ENCODE peak calls at places on chromosomes 4 and X, in four cellular contexts. Y is sigmoid colon, V is thyroid gland, D is foreskin fibroblast. O is an unnamed sample.
A peak's percentile ranks its signal among the peaks of the same experiment; 100 is the strongest.

GRCh38 chr4:75180790-75181776 is 248.2 kb downstream of the PARM1 start:
- DNase-seq in V (no peak), D (no peak), Y (no peak), O (no peak)

GRCh38 chrX:77493677-77494553 is 46.7 kb downstream of the FGF16 start:
- DNase-seq in V (no peak), D (peak; percentile 82), Y (no peak), O (peak; percentile 40)

GRCh38 chr4:42399393-42399792 is 2.1 kb downstream of the SHISA3 start:
- DNase-seq in V (no peak), Y (no peak), D (no peak), O (no peak)

GRCh38 chrX:38694394-38694793 is 106.9 kb upstream of the MID1IP1 start:
- DNase-seq in Y (no peak), V (no peak), D (no peak), O (peak; percentile 66)

GRCh38 chrX:39534949-39535348 is 562.8 kb downstream of the BCOR start:
- DNase-seq in D (no peak), V (no peak), Y (no peak), O (no peak)

GRCh38 chr4:6118201-6118600 is 82.1 kb downstream of the JAKMIP1 start:
- DNase-seq in V (no peak), D (no peak), Y (no peak), O (no peak)

GRCh38 chrX:149638860-149639259 is 7.3 kb upstream of the TMEM185A start:
- DNase-seq in D (no peak), Y (no peak), V (no peak), O (peak; percentile 46)

GRCh38 chr4:102247041-102247440 is 98.2 kb downstream of the SLC39A8 start:
- DNase-seq in V (no peak), Y (no peak), D (no peak), O (peak; percentile 10)

GRCh38 chr4:70734971-70735370 is 13.2 kb downstream of the RUFY3 start:
- DNase-seq in V (peak; percentile 37), D (no peak), Y (no peak), O (no peak)

GRCh38 chr4:66929748-66930147 is 615.6 kb downstream of the CENPC start:
- DNase-seq in Y (no peak), V (no peak), D (no peak), O (no peak)

GRCh38 chr4:13546374-13546854 is 2.1 kb upstream of the NKX3-2 start:
- DNase-seq in Y (no peak), V (no peak), D (no peak), O (no peak)

GRCh38 chrX:24025741-24026402 is 1.1 kb downstream of the KLHL15 start:
- DNase-seq in D (peak; percentile 41), V (no peak), Y (peak; percentile 79), O (peak; percentile 29)

GRCh38 chr4:149584703-149585102 is 230.9 kb downstream of the IQCM start:
- DNase-seq in D (no peak), Y (no peak), V (no peak), O (no peak)

GRCh38 chrX:105874790-105875189 is 52.5 kb downstream of the NRK start:
- DNase-seq in Y (no peak), V (no peak), D (no peak), O (no peak)

GRCh38 chrX:105872921-105873320 is 50.6 kb downstream of the NRK start:
- DNase-seq in Y (no peak), V (no peak), D (peak; percentile 2), O (no peak)

GRCh38 chrX:105880491-105880890 is 58.2 kb downstream of the NRK start:
- DNase-seq in V (no peak), Y (no peak), D (no peak), O (no peak)

GRCh38 chrX:105876658-105877057 is 54.3 kb downstream of the NRK start:
- DNase-seq in V (no peak), D (no peak), Y (no peak), O (peak; percentile 54)
- TF ChIP-seq CTCF in V (peak; percentile 21), D (no peak), Y (no peak), O (peak; percentile 27)

GRCh38 chr4:169139013-169139412 is 129.0 kb upstream of the CBR4 start:
- DNase-seq in V (no peak), Y (no peak), D (no peak), O (no peak)

GRCh38 chr4:169135776-169136175 is 125.7 kb upstream of the CBR4 start:
- DNase-seq in D (no peak), Y (no peak), V (no peak), O (no peak)

GRCh38 chr4:169136330-169136729 is 126.3 kb upstream of the CBR4 start:
- DNase-seq in Y (no peak), D (no peak), V (peak; percentile 42), O (no peak)

GRCh38 chr4:169136796-169137554 is 126.9 kb upstream of the CBR4 start:
- DNase-seq in V (no peak), Y (no peak), D (no peak), O (no peak)

GRCh38 chr4:169137555-169137920 is 127.5 kb upstream of the CBR4 start:
- DNase-seq in V (no peak), D (no peak), Y (no peak), O (no peak)
- H3K4me3 ChIP-seq in V (no peak overlapping the region), D (no peak overlapping the region), Y (no peak overlapping the region), O (no peak overlapping the region)

GRCh38 chrX:107542500-107542899 is 85.8 kb upstream of the PRPS1 start:
- DNase-seq in D (peak; percentile 7), Y (no peak), V (peak; percentile 44), O (peak; percentile 15)
- TF ChIP-seq CTCF in D (peak; percentile 9), Y (no peak), V (no peak), O (peak; percentile 20)

GRCh38 chrX:80808854-80809493 is 703 bp downstream of the BRWD3 start:
- DNase-seq in D (peak; percentile 1), V (peak; percentile 33), Y (peak; percentile 70), O (peak; percentile 28)

GRCh38 chrX:80808160-80808735 is 1.4 kb downstream of the BRWD3 start:
- DNase-seq in V (peak; percentile 71), Y (peak; percentile 86), D (peak; percentile 52), O (peak; percentile 74)

GRCh38 chrX:80807606-80808159 is 2.0 kb downstream of the BRWD3 start:
- DNase-seq in Y (no peak), V (no peak), D (no peak), O (peak; percentile 4)

GRCh38 chrX:80812176-80812575 is 2.5 kb upstream of the BRWD3 start:
- DNase-seq in V (peak; percentile 66), D (peak; percentile 13), Y (no peak), O (no peak)

DNA sequence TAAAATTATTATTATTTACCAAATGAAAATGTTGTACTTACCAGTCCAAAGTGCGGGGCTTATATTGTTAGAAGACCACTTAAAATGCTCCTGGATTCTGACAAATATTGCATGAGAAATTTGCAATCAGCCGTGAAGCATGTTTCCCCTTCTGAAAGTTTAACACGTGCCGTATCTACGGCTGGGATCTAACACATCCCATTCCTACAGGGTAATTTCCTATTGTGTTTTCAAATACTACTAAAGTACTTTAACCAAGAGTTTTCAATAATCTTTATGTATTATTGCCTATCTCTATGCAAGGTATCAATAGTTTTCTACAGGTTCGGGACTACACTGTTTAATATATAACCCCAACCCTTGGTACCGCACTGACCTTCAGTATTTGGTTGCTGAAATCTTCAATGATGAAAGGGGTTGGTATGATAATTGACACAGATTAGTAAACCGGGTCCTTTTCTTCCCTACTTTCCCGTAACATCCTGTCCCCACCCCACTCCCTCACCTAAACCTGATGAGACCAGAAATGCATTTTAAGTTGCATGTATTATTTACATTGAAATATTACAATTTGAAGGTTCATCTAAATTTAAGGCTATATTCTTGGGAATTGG is 795 bp upstream of the BRWD3 start:
- DNase-seq in V (no peak), D (peak; percentile 3), Y (no peak), O (no peak)
- H3K4me3 ChIP-seq in V (no peak overlapping the region), D (peak overlapping the region; percentile 71), Y (peak overlapping the region; percentile 71), O (peak overlapping the region; percentile 58)

GRCh38 chr4:182918044-182918607 is 940 bp upstream of the DCTD start:
- DNase-seq in Y (no peak), D (no peak), V (no peak), O (peak; percentile 13)
- TF ChIP-seq CTCF in Y (no peak), D (no peak), V (no peak), O (no peak)

GRCh38 chrX:47311857-47312774 is 58.3 kb upstream of the ZNF157 start:
- DNase-seq in D (peak; percentile 50), V (peak; percentile 53), Y (peak; percentile 69), O (peak; percentile 58)
- H3K4me3 ChIP-seq in D (no peak overlapping the region), V (no peak overlapping the region), Y (no peak overlapping the region), O (no peak overlapping the region)

GRCh38 chr4:183157215-183157614 is 58.2 kb downstream of the WWC2 start:
- DNase-seq in Y (no peak), V (no peak), D (no peak), O (no peak)
- TF ChIP-seq CTCF in Y (no peak), V (no peak), D (no peak), O (no peak)

GRCh38 chrX:153903238-153903980 is 1.1 kb upstream of the AVPR2 start:
- DNase-seq in Y (no peak), D (no peak), V (no peak), O (no peak)

GRCh38 chrX:153902388-153902787 is 2.1 kb upstream of the AVPR2 start:
- DNase-seq in V (no peak), Y (no peak), D (no peak), O (no peak)

GRCh38 chrX:153897899-153898298 is 6.6 kb upstream of the AVPR2 start:
- DNase-seq in D (no peak), Y (no peak), V (no peak), O (no peak)

GRCh38 chrX:153901753-153902140 is 2.7 kb upstream of the AVPR2 start:
- DNase-seq in D (no peak), V (no peak), Y (no peak), O (no peak)

GRCh38 chrX:153900806-153901752 is 3.4 kb upstream of the AVPR2 start:
- DNase-seq in V (no peak), D (peak; percentile 83), Y (peak; percentile 86), O (peak; percentile 70)
- H3K4me3 ChIP-seq in V (no peak overlapping the region), D (no peak overlapping the region), Y (no peak overlapping the region), O (no peak overlapping the region)